ENCODE peak calls at places on chromosomes 6 and 20, in seven cellular contexts. M, K, D, W, F, Z and Y are unnamed samples.

GRCh38 chr20:50913976-50914375 is 17.3 kb downstream of the ADNP start:
- DNase-seq in M (peak; percentile 47), Z (no peak), K (no peak), W (no peak), D (peak; percentile 80), F (no peak), Y (peak; percentile 61)

GRCh38 chr6:137217801-137218472 is 1.2 kb downstream of the IFNGR1 start:
- DNase-seq in F (no peak), Z (no peak), M (no peak), D (peak; percentile 52), W (peak; percentile 16), K (peak; percentile 65), Y (peak; percentile 70)

GRCh38 chr6:29826271-29826670 is 1.4 kb upstream of the HLA-G start:
- DNase-seq in W (no peak), M (no peak), K (no peak), D (no peak), F (no peak), Z (no peak), Y (no peak)

GRCh38 chr6:56914791-56915658 is 39.9 kb upstream of the BEND6 start:
- DNase-seq in W (no peak), D (no peak), F (no peak), Z (no peak), K (peak; percentile 62), M (no peak), Y (peak; percentile 84)

GRCh38 chr6:21748343-21749063 is 155.0 kb downstream of the SOX4 start:
- DNase-seq in M (no peak), F (no peak), D (peak; percentile 52), Z (no peak), K (no peak), W (no peak), Y (no peak)

GRCh38 chr20:12596863-12597262 is 411.9 kb upstream of the SPTLC3 start:
- DNase-seq in D (no peak), K (no peak), M (no peak), Z (no peak), W (no peak), F (no peak), Y (no peak)

GRCh38 chr6:74320076-74320475 is 624.1 kb downstream of the CD109 start:
- DNase-seq in W (no peak), Z (no peak), K (no peak), D (no peak), M (no peak), F (no peak), Y (no peak)

GRCh38 chr20:61936701-61937131 is 129.0 kb downstream of the TAF4 start:
- DNase-seq in K (no peak), W (no peak), Z (no peak), M (no peak), F (no peak), D (no peak), Y (no peak)

GRCh38 chr6:90538651-90539050 is 48.2 kb downstream of the MAP3K7 start:
- DNase-seq in W (no peak), F (no peak), D (peak; percentile 77), Z (no peak), M (no peak), K (no peak), Y (peak; percentile 30)

GRCh38 chr6:115891704-115892225 is 168.9 kb downstream of the FRK start:
- DNase-seq in D (no peak), M (no peak), W (no peak), F (no peak), Z (no peak), K (no peak), Y (peak; percentile 34)

GRCh38 chr6:156406099-156406498 is 371.1 kb upstream of the ARID1B start:
- DNase-seq in D (no peak), M (no peak), Z (no peak), K (no peak), F (no peak), W (no peak), Y (no peak)

GRCh38 chr20:35674921-35675320 is 10.2 kb upstream of the CPNE1 start:
- DNase-seq in M (no peak), Z (peak; percentile 36), F (no peak), D (no peak), K (no peak), W (no peak), Y (no peak)

GRCh38 chr6:79048611-79049010 is 29.4 kb downstream of the PHIP start:
- DNase-seq in F (no peak), K (peak; percentile 32), M (no peak), W (peak; percentile 46), D (peak; percentile 35), Z (no peak), Y (peak; percentile 73)

GRCh38 chr6:168016756-168017525 is 19.5 kb downstream of the KIF25 start:
- DNase-seq in W (no peak), Z (no peak), K (no peak), F (no peak), M (no peak), D (no peak), Y (no peak)

GRCh38 chr20:37359331-37359730 is 13.4 kb downstream of the SRC start:
- DNase-seq in M (no peak), K (no peak), F (no peak), D (no peak), Z (no peak), W (no peak), Y (no peak)

GRCh38 chr6:75376347-75377024 is 91.9 kb upstream of the TMEM30A start:
- DNase-seq in F (no peak), K (no peak), Z (no peak), M (no peak), D (peak; percentile 40), W (no peak), Y (no peak)

GRCh38 chr6:3270258-3270657 is 11.5 kb downstream of the PSMG4 start:
- DNase-seq in M (no peak), D (no peak), K (no peak), F (no peak), Z (no peak), W (no peak), Y (no peak)

GRCh38 chr20:58645277-58645968 is 5.7 kb upstream of the STX16 start:
- DNase-seq in D (peak; percentile 86), W (no peak), Z (peak; percentile 18), K (no peak), M (no peak), F (no peak), Y (no peak)

GRCh38 chr6:142943746-142944125 is 1.2 kb downstream of the HIVEP2 start:
- DNase-seq in K (peak; percentile 49), F (peak; percentile 9), W (no peak), D (peak; percentile 55), Z (no peak), M (peak; percentile 38), Y (peak; percentile 89)

GRCh38 chr20:54284928-54285704 is 77.2 kb downstream of the PFDN4 start:
- DNase-seq in K (peak; percentile 14), D (no peak), W (no peak), Z (no peak), M (peak; percentile 41), F (no peak), Y (peak; percentile 5)

GRCh38 chr6:169266746-169267629 is 13.3 kb upstream of the THBS2 start:
- DNase-seq in W (no peak), F (no peak), M (no peak), Z (no peak), D (no peak), K (no peak), Y (no peak)

GRCh38 chr6:48881551-48881950 is 581.5 kb downstream of the MMUT start:
- DNase-seq in F (no peak), W (no peak), M (no peak), D (no peak), K (no peak), Z (no peak), Y (no peak)

GRCh38 chr20:50919567-50919966 is 11.7 kb downstream of the ADNP start:
- DNase-seq in M (no peak), F (no peak), W (no peak), K (no peak), D (peak; percentile 63), Z (no peak), Y (no peak)

GRCh38 chr6:139164001-139164400 is 29.1 kb downstream of the HECA start:
- DNase-seq in K (no peak), F (no peak), Z (no peak), W (peak; percentile 13), M (no peak), D (no peak), Y (peak; percentile 13)

GRCh38 chr20:56595746-56596478 is 33.2 kb upstream of the TFAP2C start:
- DNase-seq in W (no peak), M (no peak), F (no peak), Z (no peak), D (no peak), K (no peak), Y (no peak)

GRCh38 chr6:22146581-22147468 is 150.0 kb downstream of the PRL start:
- DNase-seq in K (no peak), Z (no peak), W (no peak), D (no peak), F (no peak), M (peak; percentile 2), Y (no peak)

GRCh38 chr6:111804627-111805235 is 68.5 kb downstream of the FYN start:
- DNase-seq in W (no peak), M (peak; percentile 79), Z (no peak), D (peak; percentile 91), K (no peak), F (peak; percentile 43), Y (peak; percentile 96)

GRCh38 chr6:164967102-164967501 is 342.3 kb downstream of the C6orf118 start:
- DNase-seq in K (no peak), D (no peak), W (no peak), M (no peak), F (no peak), Z (no peak), Y (no peak)

GRCh38 chr6:7703148-7703680 is 22.7 kb upstream of the BMP6 start:
- DNase-seq in M (no peak), Z (no peak), W (no peak), D (no peak), F (no peak), K (no peak), Y (peak; percentile 59)

GRCh38 chr20:29497261-29497671 is 1760.2 kb upstream of the DEFB115 start:
- DNase-seq in F (no peak), K (no peak), M (no peak), W (no peak), Z (no peak), D (peak; percentile 4), Y (no peak)